ENCODE peak calls at places on chromosomes 11 and 22, in seven cellular contexts. I is kidney epithelial cell, M is Daoy, Z is foreskin fibroblast, C is anterior cingulate cortex, V is T-cell, A is kidney. G is an unnamed sample.
A peak's percentile ranks its signal among the peaks of the same experiment; 100 is the strongest.

GRCh38 chr11:43547900-43548381 is 132.6 kb upstream of the HSD17B12 start:
- DNase-seq in M (peak; percentile 48), A (peak; percentile 82), I (no peak), C (no peak), Z (no peak), V (no peak), G (no peak)

GRCh38 chr11:44943696-44944095 is 7.0 kb downstream of the TP53I11 start:
- DNase-seq in I (no peak), C (no peak), Z (no peak), V (no peak), M (no peak), A (no peak), G (no peak)

GRCh38 chr11:83061883-83062282 is 9.8 kb downstream of the RAB30 start:
- DNase-seq in I (no peak), Z (no peak), C (no peak), V (no peak), M (no peak), A (no peak), G (no peak)

GRCh38 chr11:6523253-6523652 is 26.2 kb downstream of the DNHD1 start:
- DNase-seq in C (no peak), V (no peak), M (peak; percentile 35), A (no peak), Z (peak; percentile 40), I (peak; percentile 38), G (peak; percentile 45)

GRCh38 chr11:56748597-56748996 is at the start of gene OR9G4:
- DNase-seq in I (no peak), C (no peak), V (no peak), Z (no peak), M (no peak), A (no peak), G (no peak)

GRCh38 chr11:132284048-132284447 is 913.6 kb downstream of the NTM start:
- DNase-seq in C (no peak), I (no peak), Z (no peak), M (no peak), V (no peak), A (no peak), G (no peak)

GRCh38 chr11:94910779-94911178 is 62.6 kb downstream of the CWC15 start:
- DNase-seq in I (no peak), C (no peak), Z (peak; percentile 72), M (no peak), V (no peak), A (no peak), G (no peak)

GRCh38 chr22:17334054-17334453 is 35.2 kb upstream of the CECR2 start:
- DNase-seq in Z (no peak), M (no peak), C (no peak), A (no peak), V (no peak), I (no peak), G (no peak)

GRCh38 chr11:125376856-125377255 is 119.2 kb downstream of the FEZ1 start:
- DNase-seq in I (no peak), C (no peak), M (no peak), Z (no peak), V (no peak), A (no peak), G (no peak)

GRCh38 chr22:45511847-45512261 is 9.2 kb downstream of the FBLN1 start:
- DNase-seq in M (peak; percentile 75), V (no peak), C (no peak), I (peak; percentile 81), Z (peak; percentile 98), A (peak; percentile 90), G (no peak)

G was measured in keratinocyte.